ENCODE peak calls at places on chromosomes 13 and 19, in ten cellular contexts. D is breast epithelium, N is SK-N-SH, H is sigmoid colon, M is transverse colon, W is HCT116, Z is stomach, R is prostate gland, L is GM12892, X is HL-60. C is an unnamed sample.
A peak's percentile ranks its signal among the peaks of the same experiment; 100 is the strongest.

GRCh38 chr19:30073152-30074000 is 131.3 kb downstream of the URI1 start:
- DNase-seq in W (no peak), Z (no peak), N (no peak), R (no peak), X (no peak), H (peak; percentile 55), D (peak; percentile 33), L (no peak), M (peak; percentile 2), C (no peak)

GRCh38 chr13:66948910-66949309 is 281.2 kb downstream of the PCDH9 start:
- DNase-seq in R (no peak), L (no peak), M (no peak), D (no peak), Z (no peak), X (no peak), H (no peak), N (no peak), W (no peak), C (no peak)

GRCh38 chr13:44692173-44692713 is 116.1 kb upstream of the TSC22D1 start:
- DNase-seq in R (no peak), Z (no peak), X (no peak), W (peak; percentile 70), D (no peak), L (no peak), H (no peak), N (no peak), M (no peak), C (no peak)

GRCh38 chr13:74774252-74774651 is 640.0 kb upstream of the KLF12 start:
- DNase-seq in R (no peak), N (no peak), H (no peak), W (no peak), X (no peak), M (no peak), L (no peak), D (no peak), Z (no peak), C (no peak)

GRCh38 chr19:990119-990571 is 6.0 kb downstream of the WDR18 start:
- DNase-seq in X (no peak), M (no peak), Z (no peak), N (no peak), L (no peak), H (no peak), W (no peak), D (no peak), R (no peak), C (no peak)

GRCh38 chr13:33206945-33207615 is 78.5 kb downstream of the STARD13 start:
- DNase-seq in L (no peak), X (no peak), M (no peak), H (no peak), N (no peak), D (no peak), R (no peak), Z (no peak), W (no peak), C (no peak)

GRCh38 chr19:50489461-50490011 is 12.9 kb upstream of the GARIN5A start:
- DNase-seq in R (no peak), X (no peak), D (no peak), N (no peak), M (no peak), L (no peak), Z (no peak), H (peak; percentile 56), W (no peak), C (no peak)

GRCh38 chr19:46191972-46192371 is 37.6 kb upstream of the IGFL1 start:
- DNase-seq in L (no peak), M (no peak), N (no peak), R (no peak), H (no peak), X (peak; percentile 50), D (no peak), Z (no peak), W (no peak), C (no peak)

GRCh38 chr19:16198363-16198636 is 589 bp downstream of the AP1M1 start:
- DNase-seq in N (no peak), H (no peak), R (no peak), D (no peak), X (no peak), L (no peak), Z (no peak), M (peak; percentile 40), W (no peak), C (no peak)
- TF ChIP-seq POLR2AphosphoS5 in N (no peak), H (no peak), R (no peak), D (no peak), X (no peak), L (no peak), Z (no peak), M (no peak), W (no peak), C (no peak)

GRCh38 chr19:5903502-5904301 is at the start of gene NDUFA11:
- DNase-seq in D (peak; percentile 99), X (peak; percentile 97), M (peak; percentile 99), L (peak; percentile 96), N (peak; percentile 93), Z (peak; percentile 99), W (peak; percentile 90), H (peak; percentile 100), R (peak; percentile 98), C (no peak)

GRCh38 chr19:5907216-5907615 is 2.5 kb downstream of the VMAC start:
- DNase-seq in N (no peak), M (no peak), R (no peak), L (no peak), Z (no peak), X (no peak), H (no peak), W (no peak), D (no peak), C (no peak)

GRCh38 chr19:5905072-5905778 is 553 bp downstream of the VMAC start:
- DNase-seq in X (no peak), L (no peak), N (no peak), M (no peak), W (no peak), D (no peak), Z (no peak), H (no peak), R (no peak), C (no peak)

GRCh38 chr19:5903054-5903501 is 512 bp downstream of the NDUFA11 start:
- DNase-seq in W (no peak), Z (no peak), N (no peak), M (no peak), L (no peak), D (no peak), X (no peak), H (no peak), R (no peak), C (no peak)

DNA sequence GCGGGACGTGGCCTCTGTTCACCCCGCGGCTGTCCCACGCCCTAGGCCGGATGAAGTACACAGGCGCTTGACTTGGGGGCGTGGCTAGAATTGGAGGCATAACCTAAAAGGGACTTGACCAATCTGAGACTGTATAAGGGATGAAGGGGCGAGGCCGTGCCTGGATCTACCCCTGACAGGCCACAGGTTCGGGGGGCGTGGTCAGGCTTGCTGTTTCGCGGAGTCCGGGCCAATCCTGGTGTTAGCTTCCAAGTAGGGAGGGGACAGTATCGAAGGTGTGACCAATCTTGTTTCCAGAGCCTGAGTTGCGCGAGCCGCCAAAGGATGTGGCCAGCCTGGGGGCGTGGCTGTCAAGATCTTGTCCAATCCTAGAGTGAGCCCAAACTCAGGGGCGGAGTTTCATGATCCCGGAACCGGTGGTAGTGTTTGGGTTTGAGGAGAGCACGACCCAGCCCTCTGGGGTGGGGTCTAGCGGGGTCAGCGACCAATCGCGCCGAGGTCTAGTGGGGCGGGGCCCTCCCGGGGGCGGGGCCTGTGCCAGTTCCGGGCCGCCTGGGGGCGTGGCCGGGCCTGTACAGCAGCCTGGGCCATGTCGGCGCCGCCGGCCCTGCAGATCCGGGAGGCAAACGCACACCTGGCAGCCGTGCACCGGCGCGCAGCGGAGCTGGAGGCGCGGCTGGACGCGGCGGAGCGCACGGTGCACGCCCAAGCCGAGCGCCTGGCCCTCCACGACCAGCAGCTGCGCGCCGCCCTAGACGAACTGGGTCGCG is at the start of gene VMAC:
- DNase-seq in H (peak; percentile 100), L (peak; percentile 96), X (peak; percentile 100), D (peak; percentile 100), R (peak; percentile 100), N (peak; percentile 99), M (peak; percentile 100), Z (peak; percentile 100), W (peak; percentile 100), C (peak; percentile 97)
- TF ChIP-seq POLR2AphosphoS5 in H (peak; percentile 24), L (peak; percentile 37), X (no peak), D (peak; percentile 13), R (peak; percentile 92), N (peak; percentile 33), M (peak; percentile 84), Z (peak; percentile 14), W (no peak), C (no peak)

DNA sequence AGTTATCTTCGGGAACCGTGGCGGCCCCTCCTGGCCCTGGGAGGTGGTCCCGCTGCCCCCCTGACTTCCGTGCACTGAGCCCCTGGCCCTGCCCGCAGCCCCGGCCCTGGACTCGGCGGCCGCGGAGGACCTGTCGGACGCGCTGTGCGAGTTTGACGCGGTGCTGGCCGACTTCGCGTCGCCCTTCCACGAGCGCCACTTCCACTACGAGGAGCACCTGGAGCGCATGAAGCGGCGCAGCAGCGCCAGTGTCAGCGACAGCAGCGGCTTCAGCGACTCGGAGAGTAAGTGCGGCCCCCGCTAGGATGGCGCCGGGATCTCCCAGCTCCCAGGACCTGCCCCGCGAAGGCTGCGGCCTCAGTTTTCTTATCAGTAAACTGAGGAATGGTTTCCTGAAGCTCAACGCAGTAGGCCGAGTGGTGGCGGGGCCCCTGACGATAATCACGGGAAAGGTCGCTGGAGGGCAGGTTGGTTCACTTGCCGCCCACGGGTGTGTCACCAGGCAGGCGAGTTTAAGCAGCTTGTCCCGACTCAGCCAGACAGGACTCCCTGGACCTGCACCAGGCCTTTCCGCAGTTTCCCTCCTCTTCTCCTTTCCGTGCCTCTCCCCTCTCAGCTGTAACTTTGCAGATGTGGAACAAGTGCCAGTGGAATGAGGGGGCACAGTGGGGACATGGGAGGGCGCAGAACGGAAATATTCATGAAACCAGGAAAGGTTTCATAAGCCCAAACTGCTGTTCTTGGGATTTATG is 1.0 kb downstream of the RGCC start:
- DNase-seq in H (peak; percentile 67), W (no peak), M (peak; percentile 36), Z (peak; percentile 53), X (no peak), D (no peak), R (peak; percentile 16), L (no peak), N (peak; percentile 56), C (no peak)
- TF ChIP-seq POLR2AphosphoS5 in H (no peak), W (no peak), M (no peak), Z (no peak), X (peak; percentile 80), D (no peak), R (no peak), L (no peak), N (no peak), C (no peak)

GRCh38 chr19:14165986-14166385 is 29.6 kb upstream of the ASF1B start:
- DNase-seq in L (no peak), W (no peak), X (no peak), D (no peak), M (no peak), R (no peak), N (peak; percentile 36), H (no peak), Z (no peak), C (no peak)

GRCh38 chr19:14166448-14166847 is 30.1 kb upstream of the ASF1B start:
- DNase-seq in H (no peak), N (no peak), R (no peak), M (no peak), L (no peak), D (no peak), W (no peak), X (no peak), Z (no peak), C (no peak)

GRCh38 chr19:14164088-14164487 is 27.7 kb upstream of the ASF1B start:
- DNase-seq in D (no peak), W (no peak), H (no peak), X (no peak), M (no peak), Z (no peak), L (no peak), R (no peak), N (peak; percentile 24), C (no peak)

GRCh38 chr19:14162871-14163297 is 26.5 kb upstream of the ASF1B start:
- DNase-seq in L (no peak), D (no peak), N (peak; percentile 19), X (no peak), H (peak; percentile 61), W (no peak), Z (no peak), R (no peak), M (no peak), C (no peak)

DNA sequence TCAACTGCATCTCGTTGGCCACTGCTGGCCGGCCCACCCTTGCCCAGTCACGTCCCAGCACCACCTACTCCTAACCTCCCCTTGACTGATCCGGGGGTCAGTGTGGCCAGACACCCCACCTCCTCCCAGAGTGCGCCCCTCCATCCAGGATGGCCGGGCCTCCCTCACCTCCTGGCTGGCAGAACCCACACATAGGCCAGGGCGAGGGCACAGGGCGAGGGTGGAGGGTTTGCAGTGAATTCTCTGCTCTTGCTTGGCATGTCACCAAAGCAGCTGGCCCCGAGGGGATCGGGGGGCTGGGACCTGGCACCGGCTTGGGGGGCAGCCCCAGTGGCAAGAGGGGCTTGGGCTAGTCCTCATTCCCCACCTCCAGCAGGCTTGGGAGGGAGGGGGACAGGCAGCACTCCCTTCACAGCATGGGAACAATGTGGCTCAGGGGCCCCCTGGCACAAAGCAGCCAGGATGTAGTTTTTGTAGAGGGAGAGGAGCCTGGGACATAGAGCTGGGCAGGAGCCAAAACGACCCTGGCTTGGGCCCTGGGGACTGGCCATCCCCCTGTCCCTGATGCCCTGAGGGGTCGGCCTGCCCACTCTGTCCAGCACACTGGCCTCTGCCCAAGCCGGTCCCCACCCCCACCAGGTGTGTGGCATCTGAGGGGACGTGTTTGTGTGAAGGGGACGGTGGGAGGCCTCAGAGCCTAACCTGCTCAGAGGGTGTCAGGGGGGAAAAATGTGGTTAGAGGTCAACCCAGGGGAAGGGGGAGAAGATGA is 28.5 kb upstream of the ASF1B start:
- DNase-seq in N (peak; percentile 56), W (no peak), L (no peak), R (no peak), H (no peak), Z (no peak), X (no peak), D (no peak), M (no peak), C (no peak)
- TF ChIP-seq POLR2AphosphoS5 in N (no peak), W (no peak), L (no peak), R (no peak), H (no peak), Z (no peak), X (no peak), D (no peak), M (no peak), C (no peak)

C was measured in Panc1.